ENCODE peak calls at places on chromosomes 7 and 10, in ten cellular contexts. One of them, this sample, is unnamed.

GRCh38 chr7:138979988-138980574 is 1.1 kb downstream of the KIAA1549 start:
- DNase-seq in H1: no peak
- DNase-seq in tibial artery: no peak
- DNase-seq in progenitor cell of endocrine pancreas: no peak
- DNase-seq in Calu3: no peak
- DNase-seq in brain microvascular endothelial cell: no peak
- DNase-seq in AG09309: no peak
- DNase-seq in activated CD8-positive, alpha-beta T cell treated with anti-CD3 and anti-CD28 coated beads for 36 hours: no peak
- DNase-seq in mammary epithelial cell: peak; percentile 8
- DNase-seq in WERI-Rb-1: no peak
- DNase-seq in this sample: no peak

GRCh38 chr7:48875300-48875916 is 48.9 kb upstream of the CDC14C start:
- DNase-seq in H1: peak; percentile 56
- DNase-seq in tibial artery: no peak
- DNase-seq in progenitor cell of endocrine pancreas: peak; percentile 22
- DNase-seq in Calu3: peak; percentile 71
- DNase-seq in brain microvascular endothelial cell: peak; percentile 34
- DNase-seq in AG09309: no peak
- DNase-seq in activated CD8-positive, alpha-beta T cell treated with anti-CD3 and anti-CD28 coated beads for 36 hours: peak; percentile 8
- DNase-seq in mammary epithelial cell: peak; percentile 41
- DNase-seq in WERI-Rb-1: peak; percentile 72
- DNase-seq in this sample: no peak

GRCh38 chr7:70312336-70312735 is 714.1 kb downstream of the AUTS2 start:
- DNase-seq in H1: no peak
- DNase-seq in tibial artery: no peak
- DNase-seq in progenitor cell of endocrine pancreas: no peak
- DNase-seq in Calu3: no peak
- DNase-seq in brain microvascular endothelial cell: no peak
- DNase-seq in AG09309: no peak
- DNase-seq in activated CD8-positive, alpha-beta T cell treated with anti-CD3 and anti-CD28 coated beads for 36 hours: no peak
- DNase-seq in mammary epithelial cell: no peak
- DNase-seq in WERI-Rb-1: no peak
- DNase-seq in this sample: no peak

GRCh38 chr7:101666751-101667150 is 37.7 kb upstream of the MYL10 start:
- DNase-seq in H1: no peak
- DNase-seq in tibial artery: no peak
- DNase-seq in progenitor cell of endocrine pancreas: no peak
- DNase-seq in Calu3: no peak
- DNase-seq in brain microvascular endothelial cell: no peak
- DNase-seq in AG09309: no peak
- DNase-seq in activated CD8-positive, alpha-beta T cell treated with anti-CD3 and anti-CD28 coated beads for 36 hours: no peak
- DNase-seq in mammary epithelial cell: no peak
- DNase-seq in WERI-Rb-1: no peak
- DNase-seq in this sample: no peak

GRCh38 chr7:143518521-143518920 is 40.8 kb downstream of the TAS2R41 start:
- DNase-seq in H1: no peak
- DNase-seq in tibial artery: no peak
- DNase-seq in progenitor cell of endocrine pancreas: no peak
- DNase-seq in Calu3: no peak
- DNase-seq in brain microvascular endothelial cell: no peak
- DNase-seq in AG09309: no peak
- DNase-seq in activated CD8-positive, alpha-beta T cell treated with anti-CD3 and anti-CD28 coated beads for 36 hours: no peak
- DNase-seq in mammary epithelial cell: no peak
- DNase-seq in WERI-Rb-1: no peak
- DNase-seq in this sample: no peak

GRCh38 chr10:35606423-35606822 is 1.3 kb downstream of the GJD4 start:
- DNase-seq in H1: no peak
- DNase-seq in tibial artery: no peak
- DNase-seq in progenitor cell of endocrine pancreas: no peak
- DNase-seq in Calu3: no peak
- DNase-seq in brain microvascular endothelial cell: no peak
- DNase-seq in AG09309: no peak
- DNase-seq in activated CD8-positive, alpha-beta T cell treated with anti-CD3 and anti-CD28 coated beads for 36 hours: no peak
- DNase-seq in mammary epithelial cell: no peak
- DNase-seq in WERI-Rb-1: no peak
- DNase-seq in this sample: no peak

GRCh38 chr10:49404321-49404878 is 8.5 kb upstream of the DRGX start:
- DNase-seq in H1: no peak
- DNase-seq in tibial artery: no peak
- DNase-seq in progenitor cell of endocrine pancreas: no peak
- DNase-seq in Calu3: no peak
- DNase-seq in brain microvascular endothelial cell: no peak
- DNase-seq in AG09309: no peak
- DNase-seq in activated CD8-positive, alpha-beta T cell treated with anti-CD3 and anti-CD28 coated beads for 36 hours: no peak
- DNase-seq in mammary epithelial cell: no peak
- DNase-seq in WERI-Rb-1: no peak
- DNase-seq in this sample: no peak

GRCh38 chr7:151008143-151008510 is 16.2 kb downstream of the ATG9B start:
- DNase-seq in H1: no peak
- DNase-seq in tibial artery: no peak
- DNase-seq in progenitor cell of endocrine pancreas: no peak
- DNase-seq in Calu3: no peak
- DNase-seq in brain microvascular endothelial cell: no peak
- DNase-seq in AG09309: no peak
- DNase-seq in activated CD8-positive, alpha-beta T cell treated with anti-CD3 and anti-CD28 coated beads for 36 hours: peak; percentile 26
- DNase-seq in mammary epithelial cell: no peak
- DNase-seq in WERI-Rb-1: no peak
- DNase-seq in this sample: no peak

GRCh38 chr10:75229961-75230360 is 5.8 kb downstream of the COMTD1 start:
- DNase-seq in H1: no peak
- DNase-seq in tibial artery: no peak
- DNase-seq in progenitor cell of endocrine pancreas: no peak
- DNase-seq in Calu3: no peak
- DNase-seq in brain microvascular endothelial cell: peak; percentile 48
- DNase-seq in AG09309: no peak
- DNase-seq in activated CD8-positive, alpha-beta T cell treated with anti-CD3 and anti-CD28 coated beads for 36 hours: no peak
- DNase-seq in mammary epithelial cell: no peak
- DNase-seq in WERI-Rb-1: no peak
- DNase-seq in this sample: no peak

GRCh38 chr7:666454-667292 is 59.8 kb upstream of the DNAAF5 start:
- DNase-seq in H1: no peak
- DNase-seq in tibial artery: peak; percentile 59
- DNase-seq in progenitor cell of endocrine pancreas: no peak
- DNase-seq in Calu3: no peak
- DNase-seq in brain microvascular endothelial cell: no peak
- DNase-seq in AG09309: no peak
- DNase-seq in activated CD8-positive, alpha-beta T cell treated with anti-CD3 and anti-CD28 coated beads for 36 hours: no peak
- DNase-seq in mammary epithelial cell: no peak
- DNase-seq in WERI-Rb-1: no peak
- DNase-seq in this sample: no peak

GRCh38 chr10:86966008-86966654 is 2.2 kb upstream of the ADIRF start:
- DNase-seq in H1: no peak
- DNase-seq in tibial artery: no peak
- DNase-seq in progenitor cell of endocrine pancreas: no peak
- DNase-seq in Calu3: no peak
- DNase-seq in brain microvascular endothelial cell: no peak
- DNase-seq in AG09309: no peak
- DNase-seq in activated CD8-positive, alpha-beta T cell treated with anti-CD3 and anti-CD28 coated beads for 36 hours: peak; percentile 27
- DNase-seq in mammary epithelial cell: no peak
- DNase-seq in WERI-Rb-1: no peak
- DNase-seq in this sample: no peak

GRCh38 chr7:138459300-138460175 is 521 bp upstream of the TRIM24 start:
- DNase-seq in H1: peak; percentile 99
- DNase-seq in tibial artery: peak; percentile 99
- DNase-seq in progenitor cell of endocrine pancreas: peak; percentile 94
- DNase-seq in Calu3: peak; percentile 98
- DNase-seq in brain microvascular endothelial cell: peak; percentile 98
- DNase-seq in AG09309: no peak
- DNase-seq in activated CD8-positive, alpha-beta T cell treated with anti-CD3 and anti-CD28 coated beads for 36 hours: peak; percentile 98
- DNase-seq in mammary epithelial cell: peak; percentile 97
- DNase-seq in WERI-Rb-1: peak; percentile 97
- DNase-seq in this sample: peak; percentile 97

GRCh38 chr7:140156460-140157080 is 20.2 kb downstream of the KDM7A start:
- DNase-seq in H1: no peak
- DNase-seq in tibial artery: no peak
- DNase-seq in progenitor cell of endocrine pancreas: no peak
- DNase-seq in Calu3: no peak
- DNase-seq in brain microvascular endothelial cell: no peak
- DNase-seq in AG09309: no peak
- DNase-seq in activated CD8-positive, alpha-beta T cell treated with anti-CD3 and anti-CD28 coated beads for 36 hours: no peak
- DNase-seq in mammary epithelial cell: peak; percentile 28
- DNase-seq in WERI-Rb-1: no peak
- DNase-seq in this sample: no peak

GRCh38 chr7:102273749-102274712 is 12.6 kb upstream of the SH2B2 start:
- DNase-seq in H1: no peak
- DNase-seq in tibial artery: no peak
- DNase-seq in progenitor cell of endocrine pancreas: no peak
- DNase-seq in Calu3: peak; percentile 87
- DNase-seq in brain microvascular endothelial cell: peak; percentile 60
- DNase-seq in AG09309: no peak
- DNase-seq in activated CD8-positive, alpha-beta T cell treated with anti-CD3 and anti-CD28 coated beads for 36 hours: no peak
- DNase-seq in mammary epithelial cell: peak; percentile 77
- DNase-seq in WERI-Rb-1: no peak
- DNase-seq in this sample: no peak

GRCh38 chr7:120259382-120259781 is 13.6 kb upstream of the KCND2 start:
- DNase-seq in H1: no peak
- DNase-seq in tibial artery: no peak
- DNase-seq in progenitor cell of endocrine pancreas: no peak
- DNase-seq in Calu3: no peak
- DNase-seq in brain microvascular endothelial cell: no peak
- DNase-seq in AG09309: no peak
- DNase-seq in activated CD8-positive, alpha-beta T cell treated with anti-CD3 and anti-CD28 coated beads for 36 hours: no peak
- DNase-seq in mammary epithelial cell: no peak
- DNase-seq in WERI-Rb-1: no peak
- DNase-seq in this sample: no peak

GRCh38 chr10:123021517-123021916 is 12.7 kb downstream of the ACADSB start:
- DNase-seq in H1: no peak
- DNase-seq in tibial artery: no peak
- DNase-seq in progenitor cell of endocrine pancreas: no peak
- DNase-seq in Calu3: no peak
- DNase-seq in brain microvascular endothelial cell: no peak
- DNase-seq in AG09309: no peak
- DNase-seq in activated CD8-positive, alpha-beta T cell treated with anti-CD3 and anti-CD28 coated beads for 36 hours: no peak
- DNase-seq in mammary epithelial cell: no peak
- DNase-seq in WERI-Rb-1: peak; percentile 8
- DNase-seq in this sample: no peak

GRCh38 chr7:135748770-135749169 is at the start of gene FAM180A:
- DNase-seq in H1: no peak
- DNase-seq in tibial artery: peak; percentile 90
- DNase-seq in progenitor cell of endocrine pancreas: no peak
- DNase-seq in Calu3: no peak
- DNase-seq in brain microvascular endothelial cell: no peak
- DNase-seq in AG09309: peak; percentile 69
- DNase-seq in activated CD8-positive, alpha-beta T cell treated with anti-CD3 and anti-CD28 coated beads for 36 hours: no peak
- DNase-seq in mammary epithelial cell: peak; percentile 34
- DNase-seq in WERI-Rb-1: no peak
- DNase-seq in this sample: no peak

GRCh38 chr7:32518534-32519140 is 23.3 kb downstream of the AVL9 start:
- DNase-seq in H1: no peak
- DNase-seq in tibial artery: no peak
- DNase-seq in progenitor cell of endocrine pancreas: no peak
- DNase-seq in Calu3: no peak
- DNase-seq in brain microvascular endothelial cell: no peak
- DNase-seq in AG09309: no peak
- DNase-seq in activated CD8-positive, alpha-beta T cell treated with anti-CD3 and anti-CD28 coated beads for 36 hours: no peak
- DNase-seq in mammary epithelial cell: peak; percentile 46
- DNase-seq in WERI-Rb-1: no peak
- DNase-seq in this sample: no peak

GRCh38 chr10:124599588-124600050 is 138.0 kb downstream of the LHPP start:
- DNase-seq in H1: no peak
- DNase-seq in tibial artery: no peak
- DNase-seq in progenitor cell of endocrine pancreas: no peak
- DNase-seq in Calu3: no peak
- DNase-seq in brain microvascular endothelial cell: no peak
- DNase-seq in AG09309: no peak
- DNase-seq in activated CD8-positive, alpha-beta T cell treated with anti-CD3 and anti-CD28 coated beads for 36 hours: no peak
- DNase-seq in mammary epithelial cell: no peak
- DNase-seq in WERI-Rb-1: no peak
- DNase-seq in this sample: no peak

GRCh38 chr7:41053830-41054229 is 649.1 kb downstream of the INHBA start:
- DNase-seq in H1: no peak
- DNase-seq in tibial artery: no peak
- DNase-seq in progenitor cell of endocrine pancreas: no peak
- DNase-seq in Calu3: no peak
- DNase-seq in brain microvascular endothelial cell: no peak
- DNase-seq in AG09309: no peak
- DNase-seq in activated CD8-positive, alpha-beta T cell treated with anti-CD3 and anti-CD28 coated beads for 36 hours: no peak
- DNase-seq in mammary epithelial cell: no peak
- DNase-seq in WERI-Rb-1: no peak
- DNase-seq in this sample: no peak
- TF ChIP-seq CTCF in H1: no peak
- TF ChIP-seq CTCF in tibial artery: no peak
- TF ChIP-seq CTCF in progenitor cell of endocrine pancreas: no peak
- TF ChIP-seq CTCF in Calu3: no peak
- TF ChIP-seq CTCF in brain microvascular endothelial cell: peak; percentile 33
- TF ChIP-seq CTCF in AG09309: peak; percentile 29
- TF ChIP-seq CTCF in activated CD8-positive, alpha-beta T cell treated with anti-CD3 and anti-CD28 coated beads for 36 hours: no peak
- TF ChIP-seq CTCF in mammary epithelial cell: no peak
- TF ChIP-seq CTCF in WERI-Rb-1: no peak
- TF ChIP-seq CTCF in this sample: no peak

DNA sequence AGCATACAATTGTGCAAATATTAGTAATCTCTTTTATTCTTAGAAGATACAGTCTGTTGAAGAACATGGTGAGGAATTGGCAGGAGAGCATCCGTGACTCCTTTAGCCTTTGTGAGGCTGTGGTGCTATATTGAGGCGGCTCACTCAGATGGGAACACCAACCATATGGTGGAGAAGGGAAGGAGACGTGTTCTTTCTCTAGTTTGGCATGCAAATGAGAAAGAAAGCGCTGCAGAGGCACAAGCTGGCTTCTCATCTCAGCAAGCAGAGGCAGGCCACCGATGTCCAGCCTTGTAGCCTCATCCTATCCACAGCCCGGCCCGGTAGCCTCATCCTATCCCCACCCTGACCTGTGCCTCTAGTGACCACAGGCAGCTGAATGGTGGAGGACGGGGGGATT is 288.3 kb downstream of the CAMK1D start:
- DNase-seq in H1: no peak
- DNase-seq in tibial artery: no peak
- DNase-seq in progenitor cell of endocrine pancreas: no peak
- DNase-seq in Calu3: no peak
- DNase-seq in brain microvascular endothelial cell: no peak
- DNase-seq in AG09309: no peak
- DNase-seq in activated CD8-positive, alpha-beta T cell treated with anti-CD3 and anti-CD28 coated beads for 36 hours: no peak
- DNase-seq in mammary epithelial cell: no peak
- DNase-seq in WERI-Rb-1: no peak
- DNase-seq in this sample: no peak
- TF ChIP-seq CTCF in H1: no peak
- TF ChIP-seq CTCF in tibial artery: no peak
- TF ChIP-seq CTCF in progenitor cell of endocrine pancreas: no peak
- TF ChIP-seq CTCF in Calu3: no peak
- TF ChIP-seq CTCF in brain microvascular endothelial cell: no peak
- TF ChIP-seq CTCF in AG09309: no peak
- TF ChIP-seq CTCF in activated CD8-positive, alpha-beta T cell treated with anti-CD3 and anti-CD28 coated beads for 36 hours: no peak
- TF ChIP-seq CTCF in mammary epithelial cell: no peak
- TF ChIP-seq CTCF in WERI-Rb-1: no peak
- TF ChIP-seq CTCF in this sample: no peak

GRCh38 chr7:27161214-27161720 is 4.1 kb downstream of the HOXA9 start:
- DNase-seq in H1: no peak
- DNase-seq in tibial artery: peak; percentile 74
- DNase-seq in progenitor cell of endocrine pancreas: no peak
- DNase-seq in Calu3: no peak
- DNase-seq in brain microvascular endothelial cell: no peak
- DNase-seq in AG09309: no peak
- DNase-seq in activated CD8-positive, alpha-beta T cell treated with anti-CD3 and anti-CD28 coated beads for 36 hours: no peak
- DNase-seq in mammary epithelial cell: no peak
- DNase-seq in WERI-Rb-1: no peak
- DNase-seq in this sample: no peak
- TF ChIP-seq CTCF in H1: no peak
- TF ChIP-seq CTCF in tibial artery: no peak
- TF ChIP-seq CTCF in progenitor cell of endocrine pancreas: no peak
- TF ChIP-seq CTCF in Calu3: no peak
- TF ChIP-seq CTCF in brain microvascular endothelial cell: no peak
- TF ChIP-seq CTCF in AG09309: no peak
- TF ChIP-seq CTCF in activated CD8-positive, alpha-beta T cell treated with anti-CD3 and anti-CD28 coated beads for 36 hours: peak; percentile 17
- TF ChIP-seq CTCF in mammary epithelial cell: no peak
- TF ChIP-seq CTCF in WERI-Rb-1: no peak
- TF ChIP-seq CTCF in this sample: no peak

GRCh38 chr10:44978570-44979280 is at the start of gene DEPP1:
- DNase-seq in H1: peak; percentile 77
- DNase-seq in tibial artery: peak; percentile 97
- DNase-seq in progenitor cell of endocrine pancreas: peak; percentile 82
- DNase-seq in Calu3: peak; percentile 95
- DNase-seq in brain microvascular endothelial cell: peak; percentile 78
- DNase-seq in AG09309: peak; percentile 83
- DNase-seq in activated CD8-positive, alpha-beta T cell treated with anti-CD3 and anti-CD28 coated beads for 36 hours: peak; percentile 30
- DNase-seq in mammary epithelial cell: peak; percentile 95
- DNase-seq in WERI-Rb-1: peak; percentile 98
- DNase-seq in this sample: peak; percentile 63
- TF ChIP-seq CTCF in H1: no peak
- TF ChIP-seq CTCF in tibial artery: no peak
- TF ChIP-seq CTCF in progenitor cell of endocrine pancreas: peak; percentile 35
- TF ChIP-seq CTCF in Calu3: peak; percentile 6
- TF ChIP-seq CTCF in brain microvascular endothelial cell: peak; percentile 36
- TF ChIP-seq CTCF in AG09309: peak; percentile 3
- TF ChIP-seq CTCF in activated CD8-positive, alpha-beta T cell treated with anti-CD3 and anti-CD28 coated beads for 36 hours: no peak
- TF ChIP-seq CTCF in mammary epithelial cell: peak; percentile 31
- TF ChIP-seq CTCF in WERI-Rb-1: peak; percentile 13
- TF ChIP-seq CTCF in this sample: no peak

This sample was measured in GM20000.